ENCODE peak calls at places on chromosomes 16 and 17, in four cellular contexts. One of them, this sample, is unnamed.

GRCh38 chr16:3542601-3543373 is 34.4 kb downstream of the NLRC3 start:
- DNase-seq in iris pigment epithelial cell: peak; percentile 7
- DNase-seq in effector memory CD4-positive, alpha-beta T cell: no peak
- DNase-seq in activated CD4-positive, alpha-beta T cell treated with anti-CD3 and anti-CD28 coated beads for 48 hours: no peak
- DNase-seq in this sample: no peak

GRCh38 chr16:79097090-79097489 is 503.4 kb downstream of the MAF start:
- DNase-seq in effector memory CD4-positive, alpha-beta T cell: no peak
- DNase-seq in iris pigment epithelial cell: no peak
- DNase-seq in activated CD4-positive, alpha-beta T cell treated with anti-CD3 and anti-CD28 coated beads for 48 hours: no peak
- DNase-seq in this sample: no peak

GRCh38 chr17:27778193-27778592 is 22.1 kb downstream of the NOS2 start:
- DNase-seq in effector memory CD4-positive, alpha-beta T cell: no peak
- DNase-seq in iris pigment epithelial cell: peak; percentile 68
- DNase-seq in activated CD4-positive, alpha-beta T cell treated with anti-CD3 and anti-CD28 coated beads for 48 hours: no peak
- DNase-seq in this sample: no peak

GRCh38 chr16:12901597-12902436 is at the start of gene SHISA9:
- DNase-seq in iris pigment epithelial cell: peak; percentile 11
- DNase-seq in effector memory CD4-positive, alpha-beta T cell: no peak
- DNase-seq in activated CD4-positive, alpha-beta T cell treated with anti-CD3 and anti-CD28 coated beads for 48 hours: no peak
- DNase-seq in this sample: peak; percentile 36

GRCh38 chr17:20205609-20206008 is 196.4 kb downstream of the SPECC1 start:
- DNase-seq in effector memory CD4-positive, alpha-beta T cell: no peak
- DNase-seq in iris pigment epithelial cell: no peak
- DNase-seq in activated CD4-positive, alpha-beta T cell treated with anti-CD3 and anti-CD28 coated beads for 48 hours: no peak
- DNase-seq in this sample: no peak

GRCh38 chr17:82443465-82444283 is 6.9 kb downstream of the CYBC1 start:
- DNase-seq in effector memory CD4-positive, alpha-beta T cell: no peak
- DNase-seq in iris pigment epithelial cell: no peak
- DNase-seq in activated CD4-positive, alpha-beta T cell treated with anti-CD3 and anti-CD28 coated beads for 48 hours: no peak
- DNase-seq in this sample: no peak

GRCh38 chr16:20042848-20043247 is 30.8 kb downstream of the GPR139 start:
- DNase-seq in activated CD4-positive, alpha-beta T cell treated with anti-CD3 and anti-CD28 coated beads for 48 hours: no peak
- DNase-seq in iris pigment epithelial cell: peak; percentile 0
- DNase-seq in effector memory CD4-positive, alpha-beta T cell: no peak
- DNase-seq in this sample: no peak

GRCh38 chr17:82859431-82860403 is 19.9 kb upstream of the ZNF750 start:
- DNase-seq in activated CD4-positive, alpha-beta T cell treated with anti-CD3 and anti-CD28 coated beads for 48 hours: peak; percentile 78
- DNase-seq in iris pigment epithelial cell: peak; percentile 82
- DNase-seq in effector memory CD4-positive, alpha-beta T cell: peak; percentile 39
- DNase-seq in this sample: no peak

GRCh38 chr17:9900744-9901143 is 4.3 kb downstream of the RCVRN start:
- DNase-seq in activated CD4-positive, alpha-beta T cell treated with anti-CD3 and anti-CD28 coated beads for 48 hours: no peak
- DNase-seq in iris pigment epithelial cell: peak; percentile 26
- DNase-seq in effector memory CD4-positive, alpha-beta T cell: no peak
- DNase-seq in this sample: no peak

GRCh38 chr17:17089796-17090641 is 47.8 kb downstream of the MPRIP start:
- DNase-seq in effector memory CD4-positive, alpha-beta T cell: no peak
- DNase-seq in iris pigment epithelial cell: no peak
- DNase-seq in activated CD4-positive, alpha-beta T cell treated with anti-CD3 and anti-CD28 coated beads for 48 hours: no peak
- DNase-seq in this sample: no peak

GRCh38 chr16:50520451-50521245 is 27.5 kb upstream of the NKD1 start:
- DNase-seq in effector memory CD4-positive, alpha-beta T cell: no peak
- DNase-seq in activated CD4-positive, alpha-beta T cell treated with anti-CD3 and anti-CD28 coated beads for 48 hours: no peak
- DNase-seq in iris pigment epithelial cell: no peak
- DNase-seq in this sample: no peak

GRCh38 chr16:20051147-20051546 is 22.5 kb downstream of the GPR139 start:
- DNase-seq in iris pigment epithelial cell: no peak
- DNase-seq in effector memory CD4-positive, alpha-beta T cell: no peak
- DNase-seq in activated CD4-positive, alpha-beta T cell treated with anti-CD3 and anti-CD28 coated beads for 48 hours: no peak
- DNase-seq in this sample: no peak

GRCh38 chr16:7597677-7598076 is 265.0 kb downstream of the RBFOX1 start:
- DNase-seq in activated CD4-positive, alpha-beta T cell treated with anti-CD3 and anti-CD28 coated beads for 48 hours: no peak
- DNase-seq in effector memory CD4-positive, alpha-beta T cell: no peak
- DNase-seq in iris pigment epithelial cell: no peak
- DNase-seq in this sample: no peak

GRCh38 chr17:60743812-60744211 is 66.2 kb downstream of the BCAS3 start:
- DNase-seq in effector memory CD4-positive, alpha-beta T cell: no peak
- DNase-seq in activated CD4-positive, alpha-beta T cell treated with anti-CD3 and anti-CD28 coated beads for 48 hours: no peak
- DNase-seq in iris pigment epithelial cell: no peak
- DNase-seq in this sample: no peak

GRCh38 chr16:87733190-87733589 is 32.6 kb downstream of the KLHDC4 start:
- DNase-seq in iris pigment epithelial cell: no peak
- DNase-seq in effector memory CD4-positive, alpha-beta T cell: no peak
- DNase-seq in activated CD4-positive, alpha-beta T cell treated with anti-CD3 and anti-CD28 coated beads for 48 hours: no peak
- DNase-seq in this sample: no peak

GRCh38 chr17:79630821-79631639 is 20.2 kb upstream of the RBFOX3 start:
- DNase-seq in effector memory CD4-positive, alpha-beta T cell: no peak
- DNase-seq in activated CD4-positive, alpha-beta T cell treated with anti-CD3 and anti-CD28 coated beads for 48 hours: no peak
- DNase-seq in iris pigment epithelial cell: no peak
- DNase-seq in this sample: no peak

GRCh38 chr17:45311762-45312476 is 4.9 kb downstream of the MAP3K14 start:
- DNase-seq in iris pigment epithelial cell: peak; percentile 55
- DNase-seq in effector memory CD4-positive, alpha-beta T cell: peak; percentile 56
- DNase-seq in activated CD4-positive, alpha-beta T cell treated with anti-CD3 and anti-CD28 coated beads for 48 hours: peak; percentile 93
- DNase-seq in this sample: peak; percentile 89

GRCh38 chr16:2752850-2753522 is 548 bp downstream of the SRRM2 start:
- DNase-seq in activated CD4-positive, alpha-beta T cell treated with anti-CD3 and anti-CD28 coated beads for 48 hours: peak; percentile 82
- DNase-seq in iris pigment epithelial cell: peak; percentile 78
- DNase-seq in effector memory CD4-positive, alpha-beta T cell: no peak
- DNase-seq in this sample: peak; percentile 95

GRCh38 chr17:1762233-1762905 is 509 bp downstream of the SERPINF1 start:
- DNase-seq in activated CD4-positive, alpha-beta T cell treated with anti-CD3 and anti-CD28 coated beads for 48 hours: no peak
- DNase-seq in effector memory CD4-positive, alpha-beta T cell: no peak
- DNase-seq in iris pigment epithelial cell: peak; percentile 53
- DNase-seq in this sample: no peak

GRCh38 chr17:29358421-29358820 is 31.7 kb upstream of the TAOK1 start:
- DNase-seq in activated CD4-positive, alpha-beta T cell treated with anti-CD3 and anti-CD28 coated beads for 48 hours: no peak
- DNase-seq in effector memory CD4-positive, alpha-beta T cell: no peak
- DNase-seq in iris pigment epithelial cell: peak; percentile 27
- DNase-seq in this sample: no peak

GRCh38 chr17:32523017-32523680 is 36.4 kb downstream of the CDK5R1 start:
- DNase-seq in iris pigment epithelial cell: no peak
- DNase-seq in effector memory CD4-positive, alpha-beta T cell: no peak
- DNase-seq in activated CD4-positive, alpha-beta T cell treated with anti-CD3 and anti-CD28 coated beads for 48 hours: peak; percentile 66
- DNase-seq in this sample: peak; percentile 82

GRCh38 chr16:15548482-15548891 is 94.5 kb downstream of the MARF1 start:
- DNase-seq in iris pigment epithelial cell: peak; percentile 55
- DNase-seq in effector memory CD4-positive, alpha-beta T cell: no peak
- DNase-seq in activated CD4-positive, alpha-beta T cell treated with anti-CD3 and anti-CD28 coated beads for 48 hours: no peak
- DNase-seq in this sample: no peak

GRCh38 chr17:77829871-77830799 is 128.4 kb upstream of the TNRC6C start:
- DNase-seq in activated CD4-positive, alpha-beta T cell treated with anti-CD3 and anti-CD28 coated beads for 48 hours: no peak
- DNase-seq in effector memory CD4-positive, alpha-beta T cell: no peak
- DNase-seq in iris pigment epithelial cell: peak; percentile 79
- DNase-seq in this sample: no peak

GRCh38 chr16:73037331-73037745 is 10.6 kb downstream of the ZFHX3 start:
- DNase-seq in activated CD4-positive, alpha-beta T cell treated with anti-CD3 and anti-CD28 coated beads for 48 hours: no peak
- DNase-seq in iris pigment epithelial cell: no peak
- DNase-seq in effector memory CD4-positive, alpha-beta T cell: no peak
- DNase-seq in this sample: peak; percentile 31

GRCh38 chr17:44331249-44331760 is 6.7 kb upstream of the SLC25A39 start:
- DNase-seq in effector memory CD4-positive, alpha-beta T cell: peak; percentile 46
- DNase-seq in iris pigment epithelial cell: peak; percentile 53
- DNase-seq in activated CD4-positive, alpha-beta T cell treated with anti-CD3 and anti-CD28 coated beads for 48 hours: peak; percentile 80
- DNase-seq in this sample: peak; percentile 89

GRCh38 chr17:74190807-74191206 is 12.7 kb upstream of the RPL38 start:
- DNase-seq in effector memory CD4-positive, alpha-beta T cell: no peak
- DNase-seq in iris pigment epithelial cell: no peak
- DNase-seq in activated CD4-positive, alpha-beta T cell treated with anti-CD3 and anti-CD28 coated beads for 48 hours: no peak
- DNase-seq in this sample: no peak

GRCh38 chr17:3750926-3751325 is 27.2 kb downstream of the HASPIN start:
- DNase-seq in effector memory CD4-positive, alpha-beta T cell: peak; percentile 31
- DNase-seq in iris pigment epithelial cell: no peak
- DNase-seq in activated CD4-positive, alpha-beta T cell treated with anti-CD3 and anti-CD28 coated beads for 48 hours: peak; percentile 44
- DNase-seq in this sample: no peak

GRCh38 chr16:747978-748746 is 7.4 kb upstream of the CIAO3 start:
- DNase-seq in effector memory CD4-positive, alpha-beta T cell: no peak
- DNase-seq in activated CD4-positive, alpha-beta T cell treated with anti-CD3 and anti-CD28 coated beads for 48 hours: no peak
- DNase-seq in iris pigment epithelial cell: no peak
- DNase-seq in this sample: no peak

GRCh38 chr17:58402679-58403078 is 14.7 kb downstream of the RNF43 start:
- DNase-seq in iris pigment epithelial cell: peak; percentile 16
- DNase-seq in effector memory CD4-positive, alpha-beta T cell: no peak
- DNase-seq in activated CD4-positive, alpha-beta T cell treated with anti-CD3 and anti-CD28 coated beads for 48 hours: no peak
- DNase-seq in this sample: no peak

GRCh38 chr16:87305505-87306391 is 11.4 kb downstream of the C16orf95 start:
- DNase-seq in effector memory CD4-positive, alpha-beta T cell: no peak
- DNase-seq in iris pigment epithelial cell: peak; percentile 44
- DNase-seq in activated CD4-positive, alpha-beta T cell treated with anti-CD3 and anti-CD28 coated beads for 48 hours: no peak
- DNase-seq in this sample: no peak

GRCh38 chr17:58331815-58332719 is 3.5 kb upstream of the TSPOAP1 start:
- DNase-seq in effector memory CD4-positive, alpha-beta T cell: peak; percentile 75
- DNase-seq in activated CD4-positive, alpha-beta T cell treated with anti-CD3 and anti-CD28 coated beads for 48 hours: peak; percentile 95
- DNase-seq in iris pigment epithelial cell: no peak
- DNase-seq in this sample: peak; percentile 97

GRCh38 chr16:9787717-9788116 is 394.5 kb downstream of the GRIN2A start:
- DNase-seq in iris pigment epithelial cell: no peak
- DNase-seq in activated CD4-positive, alpha-beta T cell treated with anti-CD3 and anti-CD28 coated beads for 48 hours: no peak
- DNase-seq in effector memory CD4-positive, alpha-beta T cell: no peak
- DNase-seq in this sample: no peak

GRCh38 chr17:83064732-83065659 is 14.4 kb upstream of the METRNL start:
- DNase-seq in effector memory CD4-positive, alpha-beta T cell: no peak
- DNase-seq in activated CD4-positive, alpha-beta T cell treated with anti-CD3 and anti-CD28 coated beads for 48 hours: peak; percentile 2
- DNase-seq in iris pigment epithelial cell: no peak
- DNase-seq in this sample: peak; percentile 56

GRCh38 chr16:47852991-47853390 is 302.8 kb downstream of the ABCC12 start:
- DNase-seq in iris pigment epithelial cell: no peak
- DNase-seq in activated CD4-positive, alpha-beta T cell treated with anti-CD3 and anti-CD28 coated beads for 48 hours: no peak
- DNase-seq in effector memory CD4-positive, alpha-beta T cell: no peak
- DNase-seq in this sample: no peak

GRCh38 chr16:68078726-68079615 is 6.2 kb upstream of the NFATC3 start:
- DNase-seq in iris pigment epithelial cell: no peak
- DNase-seq in effector memory CD4-positive, alpha-beta T cell: no peak
- DNase-seq in activated CD4-positive, alpha-beta T cell treated with anti-CD3 and anti-CD28 coated beads for 48 hours: no peak
- DNase-seq in this sample: no peak

GRCh38 chr17:59490259-59490658 is 75.2 kb upstream of the DHX40 start:
- DNase-seq in iris pigment epithelial cell: no peak
- DNase-seq in activated CD4-positive, alpha-beta T cell treated with anti-CD3 and anti-CD28 coated beads for 48 hours: no peak
- DNase-seq in effector memory CD4-positive, alpha-beta T cell: no peak
- DNase-seq in this sample: no peak

GRCh38 chr17:73474370-73474988 is 162.7 kb upstream of the CDC42EP4 start:
- DNase-seq in iris pigment epithelial cell: peak; percentile 70
- DNase-seq in activated CD4-positive, alpha-beta T cell treated with anti-CD3 and anti-CD28 coated beads for 48 hours: peak; percentile 30
- DNase-seq in effector memory CD4-positive, alpha-beta T cell: no peak
- DNase-seq in this sample: no peak

GRCh38 chr16:71956500-71956899 is 43.7 kb downstream of the PKD1L3 start:
- DNase-seq in activated CD4-positive, alpha-beta T cell treated with anti-CD3 and anti-CD28 coated beads for 48 hours: no peak
- DNase-seq in iris pigment epithelial cell: peak; percentile 37
- DNase-seq in effector memory CD4-positive, alpha-beta T cell: no peak
- DNase-seq in this sample: peak; percentile 59